ENCODE peak calls at places on chromosome X, in four cellular contexts. C is testis, S is SK-N-SH, F is IMR-90. I is an unnamed sample.

GRCh38 chrX:24216037-24216436 is 66.5 kb downstream of the ZFX start:
- DNase-seq in C (no peak), S (no peak), F (no peak), I (no peak)

GRCh38 chrX:689983-690382 is 59.4 kb downstream of the SHOX start:
- DNase-seq in S (no peak), C (no peak), F (no peak), I (no peak)

GRCh38 chrX:152861116-152861515 is 30.3 kb downstream of the NSDHL start:
- DNase-seq in F (peak), S (no peak), C (no peak), I (no peak)

GRCh38 chrX:25858273-25858880 is 279.8 kb upstream of the MAGEB18 start:
- DNase-seq in C (no peak), F (no peak), S (no peak), I (no peak)

GRCh38 chrX:13732246-13733067 is 2.0 kb downstream of the TRAPPC2 start:
- DNase-seq in S (no peak), F (no peak), C (no peak), I (no peak)

GRCh38 chrX:57647020-57647419 is 33.0 kb downstream of the NLRP2B start:
- DNase-seq in S (no peak), F (no peak), C (no peak), I (no peak)

GRCh38 chrX:140572724-140573123 is 67.9 kb upstream of the SOX3 start:
- DNase-seq in C (peak), F (peak), S (peak), I (peak)

GRCh38 chrX:71533850-71534515 is 1.1 kb downstream of the OGT start:
- DNase-seq in C (peak), F (peak), S (peak), I (peak)

GRCh38 chrX:118240359-118240758 is 105.5 kb upstream of the WDR44 start:
- DNase-seq in C (no peak), S (no peak), F (no peak), I (no peak)

GRCh38 chrX:13689519-13690211 is 737 bp downstream of the RAB9A start:
- DNase-seq in S (no peak), C (no peak), F (peak), I (no peak)

GRCh38 chrX:103823591-103823990 is 8.5 kb downstream of the RAB9B start:
- DNase-seq in F (peak), S (no peak), C (no peak), I (no peak)

GRCh38 chrX:48003367-48003757 is 427 bp downstream of the ZNF182 start:
- DNase-seq in S (peak), C (no peak), F (no peak), I (peak)

GRCh38 chrX:44432641-44433040 is 89.2 kb upstream of the EFHC2 start:
- DNase-seq in C (no peak), F (peak), S (no peak), I (no peak)

GRCh38 chrX:100750901-100751300 is 19.0 kb upstream of the SYTL4 start:
- DNase-seq in C (no peak), S (no peak), F (no peak), I (no peak)

GRCh38 chrX:141468940-141469339 is 115.6 kb downstream of the SPANXA1 start:
- DNase-seq in F (peak), S (no peak), C (no peak), I (no peak)

GRCh38 chrX:26925088-26925487 is 538.1 kb downstream of the PPP4R3C start:
- DNase-seq in S (no peak), C (no peak), F (no peak), I (no peak)

GRCh38 chrX:4690516-4690915 is 977.1 kb upstream of the PRKX start:
- DNase-seq in S (no peak), F (no peak), C (no peak), I (no peak)

GRCh38 chrX:131987252-131987651 is 35.9 kb upstream of the STK26 start:
- DNase-seq in F (no peak), S (no peak), C (no peak), I (no peak)

GRCh38 chrX:79530310-79531108 is 163.4 kb upstream of the ITM2A start:
- DNase-seq in S (no peak), F (no peak), C (no peak), I (no peak)

GRCh38 chrX:102934624-102935023 is 2.4 kb upstream of the RAB40AL start:
- DNase-seq in S (peak), C (peak), F (peak), I (peak)

GRCh38 chrX:103688949-103689348 is 2.5 kb upstream of the MORF4L2 start:
- DNase-seq in S (peak), C (no peak), F (peak), I (no peak)

GRCh38 chrX:131791608-131792355 is 231.3 kb upstream of the STK26 start:
- DNase-seq in C (no peak), S (no peak), F (peak), I (no peak)

GRCh38 chrX:41594634-41595033 is 94.1 kb upstream of the GPR34 start:
- DNase-seq in F (no peak), C (no peak), S (no peak), I (no peak)

GRCh38 chrX:1084689-1085088 is 127.8 kb downstream of the CRLF2 start:
- DNase-seq in F (no peak), S (no peak), C (no peak), I (no peak)

GRCh38 chrX:134013092-134013497 is 27.7 kb upstream of the GPC3 start:
- DNase-seq in F (no peak), C (no peak), S (no peak), I (no peak)

GRCh38 chrX:9339603-9340569 is 125.0 kb upstream of the TBL1X start:
- DNase-seq in C (peak), F (no peak), S (no peak), I (no peak)

GRCh38 chrX:13330446-13330845 is 10.6 kb upstream of the ATXN3L start:
- DNase-seq in S (no peak), F (no peak), C (no peak), I (no peak)

GRCh38 chrX:47209508-47210238 is 8.8 kb upstream of the CDK16 start:
- DNase-seq in C (no peak), F (no peak), S (no peak), I (no peak)

GRCh38 chrX:12002876-12003275 is 135.4 kb upstream of the FRMPD4 start:
- DNase-seq in F (peak), C (no peak), S (no peak), I (no peak)

GRCh38 chrX:56798866-56799864 is 70.1 kb downstream of the NBDY start:
- DNase-seq in F (no peak), C (no peak), S (peak), I (peak)

GRCh38 chrX:4547218-4547836 is 833.9 kb upstream of the PRKX start:
- DNase-seq in F (peak), S (peak), C (peak), I (peak)

GRCh38 chrX:103839404-103839803 is 7.3 kb upstream of the RAB9B start:
- DNase-seq in F (no peak), S (no peak), C (no peak), I (no peak)

GRCh38 chrX:95760356-95760755 is 924.3 kb upstream of the DIAPH2 start:
- DNase-seq in C (no peak), S (no peak), F (no peak), I (no peak)

GRCh38 chrX:65587616-65588526 is 53.3 kb upstream of the LAS1L start:
- DNase-seq in C (peak), F (peak), S (no peak), I (peak)

GRCh38 chrX:19544693-19545305 is 29.5 kb upstream of the MAP3K15 start:
- DNase-seq in S (peak), C (peak), F (peak), I (peak)

GRCh38 chrX:107978707-107979307 is 3.4 kb downstream of the TEX13B start:
- DNase-seq in C (no peak), S (peak), F (peak), I (no peak)

GRCh38 chrX:71365356-71365875 is 741 bp upstream of the TAF1 start:
- DNase-seq in S (no peak), C (no peak), F (no peak), I (no peak)

GRCh38 chrX:107710617-107711391 is 64.8 kb downstream of the TSC22D3 start:
- DNase-seq in C (peak), S (no peak), F (peak), I (no peak)

GRCh38 chrX:134971926-134972325 is 18.9 kb upstream of the SMIM10 start:
- DNase-seq in C (no peak), F (peak), S (no peak), I (no peak)

GRCh38 chrX:153948002-153948466 is 3.6 kb upstream of the RENBP start:
- DNase-seq in F (no peak), C (no peak), S (no peak), I (no peak)
- H3K27ac ChIP-seq in F (no peak), C (no peak), S (no peak), I (no peak)

GRCh38 chrX:10566726-10567097 is 53.7 kb downstream of the MID1 start:
- DNase-seq in C (no peak), F (no peak), S (no peak), I (no peak)
- H3K27ac ChIP-seq in C (no peak), F (no peak), S (no peak), I (no peak)

GRCh38 chrX:54639018-54639345 is 109.0 kb downstream of the GNL3L start:
- DNase-seq in F (no peak), C (no peak), S (no peak), I (no peak)

GRCh38 chrX:54640103-54640428 is 110.0 kb downstream of the GNL3L start:
- DNase-seq in S (no peak), C (no peak), F (no peak), I (no peak)

GRCh38 chrX:54641530-54641929 is 111.5 kb downstream of the GNL3L start:
- DNase-seq in C (no peak), F (no peak), S (no peak), I (no peak)

GRCh38 chrX:54640721-54641120 is 110.7 kb downstream of the GNL3L start:
- DNase-seq in F (no peak), C (no peak), S (no peak), I (no peak)

GRCh38 chrX:54639346-54640102 is 109.5 kb downstream of the GNL3L start:
- DNase-seq in F (peak), C (peak), S (peak), I (peak)
- H3K27ac ChIP-seq in F (peak), C (peak), S (peak), I (peak)

DNA sequence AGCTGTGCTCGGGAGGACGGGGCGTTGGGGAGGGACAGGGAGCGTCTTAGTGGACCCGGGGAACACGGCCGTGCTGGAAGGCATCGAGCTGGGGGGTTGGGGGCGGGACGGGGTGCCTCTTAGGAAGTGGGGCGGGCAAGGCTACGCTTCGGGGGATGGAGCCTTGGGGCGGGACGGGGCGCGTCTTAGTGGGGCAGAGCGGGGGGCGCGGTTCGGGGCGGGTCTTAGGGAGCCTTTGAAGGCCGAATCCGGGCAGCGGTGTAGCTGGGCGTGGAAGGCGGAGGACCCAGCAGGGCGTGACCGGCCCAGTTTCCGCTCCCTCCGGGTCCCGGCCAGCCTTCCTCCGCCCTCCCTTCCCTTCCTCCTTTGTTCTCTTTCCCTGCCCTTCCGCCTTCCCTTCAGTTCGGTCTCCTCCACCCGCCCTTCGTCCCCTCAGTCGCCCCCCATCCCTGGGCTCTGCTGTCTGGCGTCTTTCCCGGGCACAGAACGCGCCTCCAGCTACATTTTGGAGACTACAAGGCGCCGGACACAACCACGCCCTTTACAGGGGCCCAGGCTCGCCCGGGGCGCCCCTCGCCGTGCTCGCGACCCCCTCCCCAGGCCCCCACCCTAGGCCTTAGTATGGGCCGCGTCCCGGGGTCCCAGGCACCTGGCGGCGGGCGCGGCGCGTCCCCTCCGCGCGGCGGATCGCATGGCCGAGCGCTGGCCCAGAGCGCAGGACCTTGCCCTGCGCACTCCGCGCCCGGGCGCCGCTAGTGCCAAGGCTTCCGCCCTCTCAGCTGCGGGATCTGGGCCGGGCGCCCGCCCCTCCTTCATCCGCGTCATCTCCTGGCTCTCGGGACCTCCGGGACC is at the start of gene ARSD:
- DNase-seq in C (peak), F (peak), S (peak), I (peak)
- H3K27ac ChIP-seq in C (peak), F (peak), S (peak), I (peak)

GRCh38 chrX:15947648-15948317 is 93.2 kb upstream of the AP1S2 start:
- DNase-seq in F (peak), S (no peak), C (peak), I (no peak)
- H3K27ac ChIP-seq in F (no peak), S (peak), C (no peak), I (no peak)

GRCh38 chrX:74449937-74450330 is 28.6 kb downstream of the SLC16A2 start:
- DNase-seq in C (no peak), S (no peak), F (peak), I (no peak)

GRCh38 chrX:74450803-74451449 is 29.6 kb downstream of the SLC16A2 start:
- DNase-seq in C (no peak), F (peak), S (no peak), I (no peak)

GRCh38 chrX:74448669-74449068 is 27.4 kb downstream of the SLC16A2 start:
- DNase-seq in F (no peak), C (no peak), S (no peak), I (no peak)

GRCh38 chrX:74451450-74452198 is 30.3 kb downstream of the SLC16A2 start:
- DNase-seq in C (no peak), S (no peak), F (no peak), I (no peak)

GRCh38 chrX:74449322-74449936 is 28.1 kb downstream of the SLC16A2 start:
- DNase-seq in C (no peak), S (no peak), F (peak), I (no peak)
- H3K27ac ChIP-seq in C (no peak), S (no peak), F (no peak), I (no peak)

GRCh38 chrX:115324194-115324593 is 34.7 kb downstream of the LUZP4 start:
- DNase-seq in C (peak), S (no peak), F (peak), I (no peak)
- H3K27ac ChIP-seq in C (no peak), S (peak), F (no peak), I (no peak)

DNA sequence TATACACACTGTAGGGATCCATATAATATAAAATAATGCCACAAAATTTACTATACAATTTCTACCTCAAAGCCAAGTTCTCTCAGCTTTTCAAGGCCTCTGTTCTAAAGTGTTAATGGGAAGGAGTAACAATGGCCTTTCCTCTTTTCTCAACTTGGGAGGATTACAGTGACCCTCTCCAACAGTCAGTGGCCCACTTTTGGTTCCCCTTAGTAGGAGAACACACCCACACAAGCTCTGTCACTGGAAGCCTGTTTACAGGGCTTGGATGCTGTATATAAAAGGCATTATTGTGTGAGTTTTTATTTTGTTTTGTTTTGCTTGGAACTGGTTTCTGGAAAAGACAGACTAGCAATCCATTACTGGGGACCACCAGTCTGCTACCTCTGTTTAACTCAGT is 1.8 kb downstream of the ARHGEF6 start:
- DNase-seq in C (no peak), S (no peak), F (no peak), I (no peak)
- H3K27ac ChIP-seq in C (no peak), S (no peak), F (no peak), I (peak)

DNA sequence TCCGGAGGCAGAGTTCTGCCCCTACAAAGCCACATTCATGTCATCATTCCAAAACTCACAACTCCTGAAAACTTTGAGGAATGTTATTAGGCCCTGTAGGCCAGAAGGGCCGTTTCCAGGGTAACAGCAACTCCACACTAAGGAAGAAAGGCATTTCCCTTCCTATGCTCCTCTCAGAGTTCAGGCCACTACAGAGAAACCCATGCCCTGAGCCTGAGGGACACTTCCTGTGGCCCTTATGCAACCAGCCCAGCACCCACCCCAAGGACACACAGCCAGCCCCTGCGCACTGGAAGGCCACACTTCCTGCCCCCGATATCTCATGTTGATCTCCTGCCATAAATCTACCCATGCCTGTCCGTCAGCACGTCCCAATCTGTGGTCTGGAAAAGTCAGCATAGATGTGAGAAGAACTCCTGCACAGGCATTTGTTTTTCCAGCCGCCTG is 289.3 kb downstream of the BCOR start:
- DNase-seq in S (peak), C (no peak), F (peak), I (no peak)
- H3K27ac ChIP-seq in S (peak), C (no peak), F (peak), I (no peak)